ENCODE peak calls at places on chromosomes 3 and 15, in four cellular contexts. X is K562, T is WTC11, W is HepG2. O is an unnamed sample.

GRCh38 chr3:88000853-88001252 is 58.0 kb downstream of the CGGBP1 start:
- DNase-seq in X (no peak), T (peak; percentile 25), W (no peak), O (no peak)

GRCh38 chr3:33273628-33274027 is 3.6 kb upstream of the FBXL2 start:
- DNase-seq in X (no peak), T (no peak), W (no peak), O (no peak)

GRCh38 chr15:56532766-56533455 is 68.0 kb upstream of the MNS1 start:
- DNase-seq in X (no peak), T (no peak), W (no peak), O (no peak)

GRCh38 chr3:17207019-17207418 is 322.3 kb downstream of the PLCL2 start:
- DNase-seq in X (no peak), T (no peak), W (no peak), O (no peak)

GRCh38 chr15:48046813-48047483 is 73.8 kb upstream of the SLC24A5 start:
- DNase-seq in X (no peak), T (no peak), W (no peak), O (no peak)

GRCh38 chr3:128800241-128801187 is 74.5 kb downstream of the RAB7A start:
- DNase-seq in X (no peak), T (no peak), W (no peak), O (no peak)

GRCh38 chr3:194738254-194739093 is 52.8 kb downstream of the FAM43A start:
- DNase-seq in X (no peak), T (no peak), W (no peak), O (no peak)

GRCh38 chr3:107001635-107002034 is 375.6 kb upstream of the CCDC54 start:
- DNase-seq in X (no peak), T (no peak), W (no peak), O (no peak)

GRCh38 chr3:155179425-155179814 is 99.3 kb downstream of the MME start:
- DNase-seq in X (peak; percentile 80), T (no peak), W (no peak), O (no peak)

GRCh38 chr3:8485943-8486342 is 15.7 kb upstream of the LMCD1 start:
- DNase-seq in X (no peak), T (no peak), W (no peak), O (no peak)

GRCh38 chr3:175651716-175652115 is 792.6 kb downstream of the NAALADL2 start:
- DNase-seq in X (no peak), T (no peak), W (no peak), O (no peak)

GRCh38 chr15:25186906-25187645 is 232.3 kb downstream of the SNRPN start:
- DNase-seq in X (no peak), T (no peak), W (no peak), O (no peak)

GRCh38 chr15:25186411-25186810 is 231.6 kb downstream of the SNRPN start:
- DNase-seq in X (no peak), T (no peak), W (no peak), O (no peak)

GRCh38 chr15:25189551-25189950 is 234.8 kb downstream of the SNRPN start:
- DNase-seq in X (no peak), T (no peak), W (no peak), O (no peak)

GRCh38 chr15:25188551-25189101 is 233.8 kb downstream of the SNRPN start:
- DNase-seq in X (no peak), T (no peak), W (no peak), O (no peak)

DNA sequence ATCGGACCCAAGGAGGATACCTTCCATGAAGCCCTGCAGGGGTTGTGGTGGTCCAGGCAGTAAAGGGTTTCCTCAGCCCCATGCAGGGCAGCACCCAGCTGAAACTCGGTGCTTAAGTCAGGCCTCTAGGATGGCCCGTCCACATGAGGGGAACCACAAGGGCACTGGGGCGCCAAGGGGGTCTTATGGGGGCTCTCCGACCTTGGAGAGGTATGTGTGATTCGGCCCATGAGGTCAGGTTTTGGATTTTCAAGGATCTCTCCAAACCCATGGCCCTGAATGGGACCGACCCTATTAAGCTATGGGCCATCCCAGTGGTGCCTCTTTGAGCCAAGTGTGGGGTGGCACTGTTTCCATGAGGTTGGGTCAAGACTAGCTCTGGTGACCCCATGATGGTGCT is 233.3 kb downstream of the SNRPN start:
- DNase-seq in X (no peak), T (no peak), W (no peak), O (no peak)
- TF ChIP-seq MAX in X (no peak), T (no peak), W (no peak), O (no peak)

GRCh38 chr3:15932348-15933300 is 134.8 kb upstream of the ANKRD28 start:
- DNase-seq in X (no peak), T (no peak), W (no peak), O (no peak)
- TF ChIP-seq CBFB in X (no peak), T (no peak), W (no peak), O (no peak)

DNA sequence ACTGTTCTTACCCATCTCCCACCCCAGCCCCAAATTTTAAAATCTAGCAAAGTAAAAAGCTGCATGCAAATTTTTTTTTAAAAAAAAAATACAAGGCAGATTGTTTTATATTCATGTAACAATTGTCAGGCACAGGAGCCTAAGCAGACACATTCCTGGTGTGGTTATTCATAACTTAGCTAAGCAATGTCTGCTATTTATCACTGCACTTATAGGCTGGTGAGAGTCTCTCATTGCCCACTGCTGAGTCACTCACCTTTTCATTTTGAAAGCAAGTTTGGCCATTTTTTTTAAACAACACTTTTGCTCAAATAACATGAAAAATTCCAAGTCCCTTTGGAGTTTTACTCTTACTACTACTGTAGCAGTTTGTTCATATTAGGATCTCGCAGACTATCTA is 413.9 kb downstream of the RBMS3 start:
- DNase-seq in X (no peak), T (no peak), W (peak; percentile 3), O (no peak)
- TF ChIP-seq MAX in X (no peak), T (no peak), W (no peak), O (no peak)

GRCh38 chr15:89823836-89824606 is 9.4 kb upstream of the ANPEP start:
- DNase-seq in X (no peak), T (no peak), W (no peak), O (no peak)

GRCh38 chr15:89822611-89822950 is 7.9 kb upstream of the ANPEP start:
- DNase-seq in X (no peak), T (no peak), W (no peak), O (no peak)

GRCh38 chr15:89822951-89823701 is 8.5 kb upstream of the ANPEP start:
- DNase-seq in X (no peak), T (no peak), W (no peak), O (no peak)

GRCh38 chr15:89820651-89821611 is 6.3 kb upstream of the ANPEP start:
- DNase-seq in X (peak; percentile 40), T (no peak), W (no peak), O (no peak)

GRCh38 chr15:89822030-89822429 is 7.4 kb upstream of the ANPEP start:
- DNase-seq in X (no peak), T (no peak), W (no peak), O (peak; percentile 11)
- TF ChIP-seq CBFB in X (no peak), T (no peak), W (no peak), O (no peak)

DNA sequence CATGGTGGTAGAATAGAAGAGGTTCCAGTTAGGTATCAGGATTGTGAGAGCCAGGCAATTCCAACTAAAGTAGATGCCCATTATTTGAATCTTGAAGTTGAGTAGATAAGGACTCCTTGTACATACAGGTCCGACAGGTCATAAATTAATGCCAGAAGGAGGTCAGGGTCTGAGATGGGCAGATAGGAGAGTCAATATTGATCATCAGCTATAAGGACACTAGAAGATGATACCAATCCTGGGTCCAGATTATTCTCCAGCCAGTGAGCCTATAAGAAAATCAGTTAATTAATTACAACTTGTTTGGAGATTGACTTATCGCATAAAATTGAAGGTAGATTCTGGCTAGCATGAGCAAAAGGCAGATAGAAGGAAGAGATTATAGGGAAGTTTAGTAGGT is 378.4 kb upstream of the NAALADL2 start:
- DNase-seq in X (no peak), T (no peak), W (no peak), O (no peak)
- TF ChIP-seq MAX in X (no peak), T (no peak), W (no peak), O (no peak)

GRCh38 chr3:191357909-191358308 is 27.6 kb upstream of the UTS2B start:
- DNase-seq in X (no peak), T (no peak), W (no peak), O (no peak)

GRCh38 chr3:191355406-191355805 is 25.1 kb upstream of the UTS2B start:
- DNase-seq in X (no peak), T (no peak), W (no peak), O (peak; percentile 74)

GRCh38 chr3:191353022-191353777 is 22.9 kb upstream of the UTS2B start:
- DNase-seq in X (no peak), T (no peak), W (peak; percentile 50), O (no peak)

GRCh38 chr3:191358929-191359328 is 28.6 kb upstream of the UTS2B start:
- DNase-seq in X (no peak), T (no peak), W (no peak), O (no peak)

GRCh38 chr3:191356586-191357439 is 26.5 kb upstream of the UTS2B start:
- DNase-seq in X (no peak), T (no peak), W (no peak), O (no peak)
- TF ChIP-seq CBFB in X (no peak), T (no peak), W (no peak), O (no peak)

GRCh38 chr15:67828969-67829646 is 3.8 kb downstream of the SKOR1 start:
- DNase-seq in X (no peak), T (peak; percentile 19), W (no peak), O (no peak)
- TF ChIP-seq MAX in X (no peak), T (no peak), W (no peak), O (no peak)

DNA sequence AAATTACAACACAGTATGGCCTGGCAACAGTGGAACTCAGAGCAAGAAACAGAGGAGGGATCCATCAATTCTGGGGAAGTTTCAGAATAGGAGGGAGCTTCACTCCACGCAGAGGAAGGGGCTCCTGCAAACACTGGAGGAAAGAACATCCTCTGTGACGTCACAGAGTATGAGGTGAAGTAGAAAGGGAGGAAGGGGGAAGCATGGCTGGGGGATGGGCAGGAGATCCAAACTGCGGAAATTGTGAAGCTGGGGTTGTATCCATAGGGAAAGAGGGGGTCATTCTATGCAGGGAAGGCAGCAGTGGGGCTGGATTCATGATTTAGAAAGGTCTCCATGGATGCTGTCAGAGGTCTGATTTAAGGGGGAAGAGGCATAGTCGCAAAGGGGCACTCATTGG is 8.3 kb upstream of the SCN10A start:
- DNase-seq in X (no peak), T (no peak), W (no peak), O (no peak)
- TF ChIP-seq CBFB in X (no peak), T (no peak), W (no peak), O (no peak)

GRCh38 chr3:50515565-50516047 is 12.2 kb upstream of the CACNA2D2 start:
- DNase-seq in X (no peak), T (peak; percentile 59), W (peak; percentile 12), O (no peak)
- TF ChIP-seq MAX in X (no peak), T (no peak), W (no peak), O (no peak)

GRCh38 chr15:61715082-61715481 is 345.2 kb downstream of the VPS13C start:
- DNase-seq in X (no peak), T (no peak), W (no peak), O (no peak)
- TF ChIP-seq CBFB in X (no peak), T (no peak), W (no peak), O (no peak)